ENCODE peak calls at places on chromosomes 6 and 20, in nine cellular contexts. X is A549, Q is lung, G is cardiac muscle cell, F is stomach, T is heart left ventricle, C is colonic mucosa, S is upper lobe of left lung, H is mesendoderm. D is an unnamed sample.

GRCh38 chr20:57618091-57618765 is 2.0 kb downstream of the ZBP1 start:
- DNase-seq in T (no peak), S (no peak), G (no peak), C (peak), X (peak), H (peak), Q (peak), F (no peak), D (peak)

GRCh38 chr20:4550740-4551139 is 171.0 kb upstream of the PRND start:
- DNase-seq in T (no peak), X (no peak), C (no peak), H (no peak), F (no peak), G (no peak), Q (no peak), S (no peak), D (no peak)

GRCh38 chr6:36873612-36874011 is 991 bp downstream of the PPIL1 start:
- DNase-seq in Q (no peak), X (peak), H (peak), G (no peak), F (no peak), T (no peak), S (no peak), C (no peak), D (no peak)

GRCh38 chr20:61640171-61640570 is 388.1 kb downstream of the CDH4 start:
- DNase-seq in Q (no peak), F (no peak), C (no peak), H (no peak), S (peak), T (no peak), G (no peak), X (no peak), D (no peak)

GRCh38 chr6:126937426-126937825 is 181.0 kb upstream of the RSPO3 start:
- DNase-seq in Q (no peak), X (no peak), F (no peak), C (no peak), S (no peak), T (no peak), H (no peak), G (no peak), D (no peak)

GRCh38 chr6:125871365-125871764 is 80.6 kb downstream of the NCOA7 start:
- DNase-seq in X (no peak), S (no peak), H (no peak), Q (no peak), F (no peak), G (no peak), T (no peak), C (no peak), D (no peak)

GRCh38 chr6:140535511-140535910 is 1161.1 kb upstream of the CITED2 start:
- DNase-seq in T (no peak), S (no peak), Q (no peak), F (no peak), H (no peak), X (no peak), G (no peak), C (no peak), D (no peak)

GRCh38 chr6:42316390-42316970 is 98.8 kb upstream of the MRPS10 start:
- DNase-seq in Q (peak), T (no peak), X (no peak), H (peak), C (peak), G (no peak), F (no peak), S (no peak), D (no peak)

GRCh38 chr6:18343741-18344140 is 43.4 kb upstream of the RNF144B start:
- DNase-seq in X (no peak), F (no peak), H (no peak), G (no peak), C (no peak), Q (no peak), T (no peak), S (no peak), D (no peak)

GRCh38 chr6:13500264-13500663 is 12.9 kb upstream of the GFOD1 start:
- DNase-seq in S (no peak), H (no peak), T (no peak), C (no peak), G (no peak), F (no peak), X (no peak), Q (no peak), D (no peak)

GRCh38 chr6:13508711-13509705 is 21.6 kb upstream of the GFOD1 start:
- DNase-seq in Q (no peak), X (no peak), F (no peak), C (peak), T (no peak), S (no peak), H (no peak), G (no peak), D (peak)

GRCh38 chr6:13507306-13507855 is 20.0 kb upstream of the GFOD1 start:
- DNase-seq in C (no peak), Q (no peak), F (no peak), G (no peak), H (no peak), T (no peak), S (no peak), X (no peak), D (no peak)

GRCh38 chr6:13505345-13505734 is 17.9 kb upstream of the GFOD1 start:
- DNase-seq in H (no peak), C (peak), G (no peak), S (no peak), T (no peak), F (no peak), X (no peak), Q (no peak), D (no peak)

GRCh38 chr6:13504611-13505344 is 17.4 kb upstream of the GFOD1 start:
- DNase-seq in G (no peak), Q (no peak), S (no peak), H (no peak), F (no peak), X (no peak), T (no peak), C (peak), D (no peak)
- H3K27ac ChIP-seq in G (no peak), Q (peak), S (no peak), H (no peak), F (no peak), X (no peak), T (peak), C (no peak), D (no peak)

DNA sequence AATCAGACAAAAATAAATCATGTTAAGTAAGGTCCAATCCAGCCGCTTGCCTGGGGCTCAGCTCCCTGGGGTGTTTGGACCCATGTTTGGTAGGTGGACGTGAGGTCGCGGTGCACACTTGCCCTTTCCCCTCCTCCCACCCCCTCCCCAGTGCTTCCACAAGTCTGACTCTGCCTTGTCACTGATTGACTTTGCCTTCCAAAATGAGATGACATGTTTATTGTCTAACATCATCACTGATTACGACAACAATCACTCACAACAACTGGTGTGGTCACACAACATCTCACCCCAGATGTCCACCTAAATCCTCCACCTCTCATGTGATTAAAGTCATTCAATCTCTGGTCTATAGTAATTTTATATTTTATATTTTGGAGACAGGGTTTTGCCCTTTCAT is 56.2 kb downstream of the RIN2 start:
- DNase-seq in X (no peak), H (no peak), Q (no peak), F (no peak), C (no peak), G (no peak), S (no peak), T (no peak), D (no peak)
- H3K27ac ChIP-seq in X (peak), H (no peak), Q (peak), F (peak), C (no peak), G (no peak), S (peak), T (peak), D (peak)

DNA sequence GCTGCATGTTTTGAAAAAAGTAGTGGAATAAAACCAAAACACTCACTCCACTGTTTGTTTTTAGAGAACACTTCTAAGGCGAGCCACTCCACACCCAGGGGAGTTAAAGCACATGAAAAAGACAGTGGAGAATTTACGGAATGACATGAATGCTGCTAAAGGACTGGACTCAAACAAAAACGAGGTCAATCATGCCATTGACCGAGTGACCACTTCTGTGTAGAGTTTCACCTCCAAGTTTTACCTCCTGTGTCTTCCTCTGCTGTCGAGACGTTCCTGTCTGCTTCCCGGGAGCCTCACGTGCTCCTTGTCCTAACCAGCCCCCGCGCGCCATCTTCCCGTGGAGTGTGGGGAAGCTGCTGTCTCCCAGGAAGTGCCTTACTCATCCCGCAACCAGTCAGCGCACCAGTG is 127.8 kb downstream of the LRRC1 start:
- DNase-seq in F (no peak), X (no peak), S (peak), Q (no peak), T (no peak), H (peak), G (no peak), C (no peak), D (no peak)
- H3K27ac ChIP-seq in F (no peak), X (no peak), S (no peak), Q (no peak), T (no peak), H (no peak), G (no peak), C (no peak), D (no peak)

GRCh38 chr20:24112360-24112759 is 123.8 kb upstream of the GGTLC1 start:
- DNase-seq in S (no peak), X (no peak), G (no peak), F (no peak), T (no peak), C (no peak), H (no peak), Q (no peak), D (no peak)

GRCh38 chr20:24109008-24109407 is 120.4 kb upstream of the GGTLC1 start:
- DNase-seq in S (no peak), T (no peak), F (peak), H (no peak), X (no peak), C (no peak), Q (no peak), G (no peak), D (no peak)

GRCh38 chr20:24116611-24117010 is 128.0 kb upstream of the GGTLC1 start:
- DNase-seq in H (no peak), Q (no peak), T (no peak), G (no peak), X (no peak), S (no peak), F (no peak), C (no peak), D (no peak)

GRCh38 chr20:24109537-24109936 is 121.0 kb upstream of the GGTLC1 start:
- DNase-seq in C (no peak), X (no peak), Q (no peak), G (no peak), T (no peak), S (no peak), F (no peak), H (no peak), D (no peak)

DNA sequence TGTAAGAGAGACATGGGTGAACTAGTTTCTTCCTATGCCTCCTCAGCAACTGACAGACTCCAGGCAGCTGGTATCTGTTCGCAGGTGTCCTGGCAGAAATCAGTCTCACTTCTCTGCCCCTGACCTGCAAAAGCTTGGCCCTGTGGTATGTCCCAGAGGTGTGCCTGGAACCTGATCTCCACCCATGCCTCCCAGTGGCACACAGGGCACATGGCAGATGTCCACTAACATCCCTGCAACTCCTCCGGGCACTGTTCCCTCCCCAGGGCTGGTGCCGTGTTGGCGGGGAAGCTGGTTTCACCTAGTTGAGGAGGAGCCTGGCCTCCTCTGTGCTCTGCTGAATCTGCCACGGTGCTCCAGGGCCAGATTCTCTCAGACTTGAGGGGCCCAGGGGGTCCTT is 123.3 kb upstream of the GGTLC1 start:
- DNase-seq in H (no peak), S (no peak), Q (no peak), T (no peak), X (no peak), F (no peak), C (no peak), G (no peak), D (no peak)
- H3K27ac ChIP-seq in H (no peak), S (no peak), Q (no peak), T (no peak), X (no peak), F (no peak), C (no peak), G (no peak), D (no peak)

GRCh38 chr6:105993769-105994521 is 92.2 kb upstream of the PRDM1 start:
- DNase-seq in S (peak), T (peak), G (peak), F (no peak), Q (no peak), X (no peak), H (peak), C (peak), D (peak)
- H3K27ac ChIP-seq in S (peak), T (peak), G (no peak), F (peak), Q (no peak), X (peak), H (no peak), C (peak), D (peak)

GRCh38 chr6:43983632-43984031 is 143.6 kb downstream of the MRPL14 start:
- DNase-seq in H (no peak), C (no peak), G (no peak), T (no peak), Q (no peak), X (no peak), F (no peak), S (no peak), D (peak)
- H3K27ac ChIP-seq in H (no peak), C (no peak), G (no peak), T (no peak), Q (no peak), X (no peak), F (no peak), S (no peak), D (no peak)

GRCh38 chr6:70956191-70956450 is 739 bp downstream of the B3GAT2 start:
- DNase-seq in H (no peak), F (no peak), Q (no peak), C (no peak), X (no peak), S (no peak), G (no peak), T (no peak), D (no peak)
- H3K27ac ChIP-seq in H (no peak), F (no peak), Q (no peak), C (no peak), X (no peak), S (no peak), G (no peak), T (no peak), D (no peak)

GRCh38 chr20:44572551-44573500 is 9.6 kb upstream of the PKIG start:
- DNase-seq in S (no peak), H (no peak), G (peak), Q (no peak), X (no peak), F (no peak), C (no peak), T (no peak), D (no peak)
- H3K27ac ChIP-seq in S (peak), H (no peak), G (peak), Q (peak), X (peak), F (peak), C (peak), T (peak), D (peak)

GRCh38 chr6:170248861-170249600 is 41.8 kb downstream of the DLL1 start:
- DNase-seq in X (no peak), F (no peak), H (no peak), T (no peak), C (no peak), Q (no peak), S (no peak), G (no peak), D (no peak)

GRCh38 chr6:170250451-170250850 is 40.4 kb downstream of the DLL1 start:
- DNase-seq in F (no peak), H (no peak), T (no peak), G (no peak), X (no peak), C (no peak), S (no peak), Q (no peak), D (no peak)

GRCh38 chr6:170249817-170250216 is 41.1 kb downstream of the DLL1 start:
- DNase-seq in F (no peak), G (no peak), S (no peak), H (no peak), X (no peak), C (no peak), T (no peak), Q (no peak), D (no peak)

GRCh38 chr6:170251776-170252571 is 38.9 kb downstream of the DLL1 start:
- DNase-seq in T (no peak), H (no peak), X (no peak), S (no peak), C (no peak), G (no peak), Q (no peak), F (no peak), D (no peak)

DNA sequence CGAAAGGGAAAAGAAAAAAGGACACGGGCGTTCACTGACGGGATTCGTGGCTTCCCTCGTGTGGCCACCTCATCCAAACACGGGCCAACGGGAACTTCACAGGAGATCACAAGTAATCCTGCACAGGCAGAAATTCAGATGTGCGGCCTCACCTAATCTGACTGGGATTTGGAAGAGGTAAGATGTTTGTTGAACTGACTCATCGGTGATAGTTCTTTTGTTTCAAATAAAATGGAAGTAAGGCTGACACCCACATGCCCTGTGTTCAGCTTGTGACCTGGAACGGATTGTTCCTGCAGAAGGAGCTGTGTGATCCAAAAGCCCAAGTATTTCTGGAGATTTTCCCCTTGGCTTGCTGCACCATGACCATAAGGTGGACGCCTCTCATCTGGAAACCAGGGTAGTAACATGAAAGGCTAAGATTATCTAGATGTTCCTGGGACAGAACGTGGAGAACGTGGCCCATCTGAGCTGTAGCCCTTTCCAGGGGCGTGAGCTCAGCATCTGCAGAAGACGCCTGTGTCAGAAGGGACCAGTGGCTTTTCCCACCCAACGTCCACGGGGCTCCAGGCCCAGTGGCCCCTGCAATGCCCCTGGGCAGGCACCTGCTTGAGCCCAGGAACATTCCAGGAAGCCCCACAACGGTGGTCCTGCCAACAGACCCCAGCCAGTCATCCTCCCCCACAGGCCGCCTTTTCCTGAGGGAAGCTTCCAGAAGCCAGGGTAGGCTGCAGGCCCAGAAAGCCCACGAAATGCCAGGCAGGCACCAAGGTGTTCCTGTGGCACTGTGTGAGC is 39.7 kb downstream of the DLL1 start:
- DNase-seq in X (no peak), C (no peak), G (no peak), F (no peak), Q (no peak), H (no peak), T (no peak), S (no peak), D (no peak)
- H3K27ac ChIP-seq in X (no peak), C (no peak), G (no peak), F (no peak), Q (no peak), H (no peak), T (no peak), S (no peak), D (no peak)

D was measured in ascending aorta.